ENCODE peak calls at places on chromosomes 7 and 10, in nine cellular contexts. W is activated CD4-positive, CD25-positive, alpha-beta regulatory T cell; M is cardiac fibroblast; D is A549; E is NCI-H1105; N is stimulated activated CD8-positive, alpha-beta memory T cell treated with anti-CD3 and anti-CD28 coated beads, Interleukin-4, amount 100 ng/mL, for 24 hours; O is HFF-Myc; Y is head of caudate nucleus; V is iris pigment epithelial cell. T is an unnamed sample.

GRCh38 chr7:486216-486743 is 33.4 kb downstream of the PDGFA start:
- DNase-seq in M (no peak), V (no peak), Y (no peak), O (no peak), D (no peak), W (no peak), N (no peak), E (no peak), T (no peak)

GRCh38 chr10:131857156-131858117 is 43.4 kb upstream of the PPP2R2D start:
- DNase-seq in M (no peak), N (no peak), Y (no peak), V (no peak), E (no peak), D (no peak), O (no peak), W (no peak), T (no peak)

GRCh38 chr7:94832051-94832450 is 75.3 kb upstream of the PPP1R9A start:
- DNase-seq in Y (no peak), V (no peak), M (no peak), E (no peak), N (no peak), D (no peak), W (no peak), O (no peak), T (no peak)

GRCh38 chr7:51077951-51078350 is 238.7 kb downstream of the COBL start:
- DNase-seq in N (no peak), M (no peak), W (no peak), O (no peak), D (no peak), V (no peak), E (no peak), Y (no peak), T (no peak)

GRCh38 chr10:121781101-121781500 is 146.7 kb downstream of the ATE1 start:
- DNase-seq in V (no peak), M (no peak), W (no peak), D (no peak), Y (no peak), O (no peak), N (no peak), E (no peak), T (no peak)

GRCh38 chr10:128064615-128065580 is 61.3 kb downstream of the MKI67 start:
- DNase-seq in W (peak), O (no peak), D (no peak), V (peak), Y (peak), E (no peak), N (peak), M (peak), T (peak)

GRCh38 chr7:150451833-150452431 is 1.5 kb downstream of the GIMAP8 start:
- DNase-seq in M (no peak), Y (no peak), V (no peak), W (no peak), O (no peak), N (no peak), E (no peak), D (no peak), T (no peak)

GRCh38 chr7:138755831-138756590 is 41.8 kb upstream of the TMEM213 start:
- DNase-seq in V (peak), O (no peak), N (no peak), Y (no peak), M (no peak), W (no peak), D (no peak), E (no peak), T (no peak)

GRCh38 chr7:29562307-29562706 is 1.3 kb upstream of the PRR15 start:
- DNase-seq in M (no peak), N (no peak), W (no peak), E (no peak), D (no peak), V (peak), O (no peak), Y (no peak), T (no peak)

T was measured in brain microvascular endothelial cell.